ENCODE peak calls at places on chromosomes 3 and 15, in six cellular contexts. B, Z, N, L, G and V are unnamed samples.

GRCh38 chr3:107740992-107741896 is 218.5 kb downstream of the BBX start:
- DNase-seq in Z (no peak), B (peak; percentile 45), L (no peak), N (no peak), G (no peak), V (no peak)

GRCh38 chr15:86328658-86329057 is 249.0 kb downstream of the AGBL1 start:
- DNase-seq in Z (no peak), B (no peak), G (no peak), L (no peak), N (peak; percentile 15), V (no peak)

GRCh38 chr3:106711650-106712049 is 665.6 kb upstream of the CCDC54 start:
- DNase-seq in B (peak; percentile 78), L (no peak), Z (no peak), G (no peak), N (no peak), V (no peak)

GRCh38 chr15:56817266-56817665 is 84.0 kb upstream of the ZNF280D start:
- DNase-seq in N (no peak), L (no peak), G (no peak), Z (no peak), B (peak; percentile 65), V (no peak)

GRCh38 chr3:165256554-165256953 is 60.4 kb upstream of the SLITRK3 start:
- DNase-seq in G (no peak), L (no peak), B (no peak), N (no peak), Z (no peak), V (no peak)

GRCh38 chr3:6504834-6505233 is 356.1 kb upstream of the GRM7 start:
- DNase-seq in B (no peak), N (no peak), L (no peak), G (no peak), Z (no peak), V (no peak)

GRCh38 chr3:186411994-186412393 is 50.0 kb upstream of the DGKG start:
- DNase-seq in G (no peak), B (no peak), L (no peak), Z (no peak), N (no peak), V (no peak)

GRCh38 chr3:162138509-162138908 is 641.9 kb downstream of the OTOL1 start:
- DNase-seq in G (no peak), L (no peak), N (no peak), B (no peak), Z (peak; percentile 56), V (no peak)

GRCh38 chr3:58383476-58383875 is 50.2 kb downstream of the PDHB start:
- DNase-seq in L (no peak), N (no peak), B (peak; percentile 58), Z (no peak), G (no peak), V (no peak)

GRCh38 chr3:102053375-102053989 is 204.2 kb downstream of the NFKBIZ start:
- DNase-seq in B (peak; percentile 62), L (no peak), N (no peak), G (no peak), Z (no peak), V (no peak)

GRCh38 chr15:74889882-74890768 is at the start of gene MPI:
- DNase-seq in L (peak; percentile 91), B (peak; percentile 68), N (peak; percentile 92), Z (peak; percentile 92), G (peak; percentile 91), V (peak; percentile 92)

GRCh38 chr3:186854146-186854545 is 11.6 kb downstream of the ADIPOQ start:
- DNase-seq in G (no peak), B (no peak), Z (no peak), L (no peak), N (no peak), V (no peak)

GRCh38 chr3:44114142-44114541 is 127.5 kb upstream of the TOPAZ1 start:
- DNase-seq in G (peak; percentile 66), N (peak; percentile 61), L (no peak), B (peak; percentile 3), Z (peak; percentile 44), V (no peak)

GRCh38 chr3:143644370-143645089 is 203.7 kb downstream of the SLC9A9 start:
- DNase-seq in Z (no peak), N (peak; percentile 83), B (peak; percentile 59), L (no peak), G (peak; percentile 65), V (peak; percentile 56)

GRCh38 chr3:14472471-14473351 is 67.4 kb downstream of the GRIP2 start:
- DNase-seq in G (no peak), L (no peak), B (peak; percentile 92), Z (no peak), N (no peak), V (peak; percentile 78)

GRCh38 chr15:76006136-76006778 is 6.0 kb downstream of the NRG4 start:
- DNase-seq in B (no peak), N (no peak), L (no peak), Z (no peak), G (no peak), V (no peak)

GRCh38 chr15:25070357-25070963 is 115.7 kb downstream of the SNRPN start:
- DNase-seq in L (no peak), B (no peak), N (no peak), G (no peak), Z (peak; percentile 3), V (no peak)

GRCh38 chr15:78358114-78358513 is 18.0 kb downstream of the CRABP1 start:
- DNase-seq in N (peak; percentile 58), G (no peak), Z (no peak), B (no peak), L (no peak), V (no peak)

GRCh38 chr15:71687902-71688508 is 122.3 kb upstream of the NR2E3 start:
- DNase-seq in L (no peak), N (no peak), G (no peak), Z (no peak), B (peak; percentile 77), V (no peak)

GRCh38 chr15:47933865-47934264 is 186.9 kb upstream of the SLC24A5 start:
- DNase-seq in B (no peak), Z (no peak), G (no peak), N (no peak), L (no peak), V (no peak)

GRCh38 chr3:127615631-127616305 is 13.2 kb upstream of the PODXL2 start:
- DNase-seq in B (no peak), G (no peak), Z (no peak), N (no peak), L (no peak), V (no peak)
- H3K36me3 ChIP-seq in B (peaks cover 18% of the 10 kb centered on the region), G (peaks cover 96% of the 10 kb centered on the region), Z (no peaks in the 10 kb centered on the region), N (peaks cover 11% of the 10 kb centered on the region), L (no peaks in the 10 kb centered on the region), V (peaks cover 33% of the 10 kb centered on the region)

GRCh38 chr3:157354722-157355121 is 81.9 kb upstream of the PTX3 start:
- DNase-seq in L (no peak), N (peak; percentile 56), B (peak; percentile 18), Z (no peak), G (no peak), V (no peak)
- H3K4me3 ChIP-seq in L (no peak overlapping the region), N (no peak overlapping the region), B (no peak overlapping the region), Z (no peak overlapping the region), G (no peak overlapping the region), V (no peak overlapping the region)

GRCh38 chr15:31375772-31376171 is 49.1 kb downstream of the KLF13 start:
- DNase-seq in G (no peak), N (no peak), Z (no peak), L (no peak), B (no peak), V (no peak)
- TF ChIP-seq CTCF in G (no peak), N (no peak), Z (no peak), L (no peak), B (no peak), V (no peak)

GRCh38 chr3:13080591-13080990 is 7.4 kb upstream of the IQSEC1 start:
- DNase-seq in Z (peak; percentile 90), B (no peak), N (no peak), G (peak; percentile 38), L (no peak), V (no peak)
- H3K36me3 ChIP-seq in Z (no peaks in the 10 kb centered on the region), B (no peaks in the 10 kb centered on the region), N (no peaks in the 10 kb centered on the region), G (no peaks in the 10 kb centered on the region), L (no peaks in the 10 kb centered on the region), V (no peaks in the 10 kb centered on the region)

GRCh38 chr3:104987859-104988258 is 378.9 kb upstream of the ALCAM start:
- DNase-seq in B (no peak), L (no peak), N (no peak), G (no peak), Z (no peak), V (no peak)

GRCh38 chr3:104977719-104978118 is 389.0 kb upstream of the ALCAM start:
- DNase-seq in N (no peak), B (no peak), G (no peak), L (no peak), Z (no peak), V (no peak)

DNA sequence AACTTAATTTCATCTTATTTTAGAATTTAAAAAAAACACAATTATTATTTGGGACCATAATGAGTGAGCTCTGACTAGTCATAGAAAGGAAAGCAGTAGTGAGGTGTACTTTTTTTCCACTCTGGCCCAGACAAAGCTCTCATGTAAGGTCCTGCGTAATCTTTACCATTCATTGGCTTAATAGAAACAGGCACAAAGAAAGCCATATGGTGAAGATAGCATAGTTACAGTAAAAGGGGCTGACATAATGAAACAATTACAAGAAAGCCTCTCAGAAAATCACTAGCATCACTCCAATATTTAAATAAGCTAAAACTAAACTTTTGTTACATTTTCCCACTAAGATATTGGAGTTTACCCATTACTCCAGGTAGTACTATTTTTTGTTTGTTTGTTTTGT is 384.6 kb upstream of the ALCAM start:
- DNase-seq in N (no peak), B (no peak), L (no peak), G (no peak), Z (no peak), V (no peak)
- H3K4me3 ChIP-seq in N (no peak overlapping the region), B (no peak overlapping the region), L (no peak overlapping the region), G (no peak overlapping the region), Z (no peak overlapping the region), V (no peak overlapping the region)

GRCh38 chr3:192409838-192410683 is 317.3 kb downstream of the FGF12 start:
- DNase-seq in L (no peak), Z (peak; percentile 25), B (no peak), N (peak; percentile 38), G (peak; percentile 35), V (no peak)
- TF ChIP-seq CTCF in L (no peak), Z (no peak), B (no peak), N (peak; percentile 3), G (no peak), V (no peak)

GRCh38 chr3:139374099-139374498 is 15.3 kb downstream of the COPB2 start:
- DNase-seq in Z (no peak), L (no peak), N (no peak), B (no peak), G (no peak), V (no peak)

GRCh38 chr3:139380575-139380974 is 8.9 kb downstream of the COPB2 start:
- DNase-seq in L (no peak), G (no peak), N (no peak), Z (no peak), B (no peak), V (no peak)

GRCh38 chr3:139377378-139377777 is 12.1 kb downstream of the COPB2 start:
- DNase-seq in G (no peak), B (no peak), N (no peak), L (no peak), Z (no peak), V (no peak)

GRCh38 chr3:139378587-139378986 is 10.9 kb downstream of the COPB2 start:
- DNase-seq in G (no peak), Z (no peak), B (peak; percentile 52), L (no peak), N (no peak), V (no peak)
- H3K36me3 ChIP-seq in G (peaks cover 85% of the 10 kb centered on the region), Z (no peaks in the 10 kb centered on the region), B (peaks cover 43% of the 10 kb centered on the region), L (peaks cover 56% of the 10 kb centered on the region), N (peaks cover 76% of the 10 kb centered on the region), V (peaks cover 100% of the 10 kb centered on the region)

GRCh38 chr3:138594935-138595259 is 837 bp upstream of the CEP70 start:
- DNase-seq in G (no peak), B (no peak), N (no peak), Z (no peak), L (no peak), V (no peak)
- H3K4me3 ChIP-seq in G (peak overlapping the region; percentile 96), B (peak overlapping the region; percentile 54), N (no peak overlapping the region), Z (peak overlapping the region; percentile 84), L (no peak overlapping the region), V (peak overlapping the region; percentile 74)